ENCODE peak calls at places on chromosomes 2 and 18, in five cellular contexts. M is A673, B is fibroblast of the aortic adventitia, U is kidney, J is PC-3. W is an unnamed sample.

GRCh38 chr18:59485382-59485781 is 126.3 kb upstream of the LMAN1 start:
- DNase-seq in M (no peak), B (no peak), U (no peak), J (no peak), W (no peak)

GRCh38 chr2:30267576-30267975 is 36.2 kb downstream of the LBH start:
- DNase-seq in M (no peak), B (no peak), U (no peak), J (no peak), W (no peak)

GRCh38 chr2:187224989-187225388 is 223.1 kb downstream of the CALCRL start:
- DNase-seq in M (peak), B (no peak), U (no peak), J (no peak), W (no peak)

GRCh38 chr2:169891593-169892298 is 64.5 kb downstream of the UBR3 start:
- DNase-seq in M (no peak), B (peak), U (no peak), J (peak), W (no peak)

GRCh38 chr2:224311226-224311625 is 90.7 kb downstream of the FAM124B start:
- DNase-seq in M (peak), B (peak), U (no peak), J (peak), W (no peak)

GRCh38 chr2:127671557-127672302 is 3.6 kb downstream of the LIMS2 start:
- DNase-seq in M (no peak), B (no peak), U (peak), J (no peak), W (no peak)

GRCh38 chr18:60446821-60447220 is 74.2 kb upstream of the MC4R start:
- DNase-seq in M (no peak), B (peak), U (no peak), J (no peak), W (no peak)

GRCh38 chr2:127526940-127527804 is 883 bp upstream of the IWS1 start:
- DNase-seq in M (no peak), B (no peak), U (no peak), J (peak), W (no peak)

GRCh38 chr2:240915526-240916335 is 9.6 kb downstream of the CROCC2 start:
- DNase-seq in M (no peak), B (no peak), U (peak), J (no peak), W (peak)

GRCh38 chr2:241755777-241756176 is 20.8 kb upstream of the GAL3ST2 start:
- DNase-seq in M (no peak), B (no peak), U (peak), J (no peak), W (no peak)

GRCh38 chr2:203688798-203689197 is 17.6 kb upstream of the CD28 start:
- DNase-seq in M (no peak), B (peak), U (peak), J (no peak), W (peak)

GRCh38 chr2:26978061-26978596 is 7.7 kb downstream of the MAPRE3 start:
- DNase-seq in M (no peak), B (peak), U (no peak), J (peak), W (no peak)

GRCh38 chr2:162798407-162798806 is 40.2 kb downstream of the KCNH7 start:
- DNase-seq in M (no peak), B (no peak), U (no peak), J (no peak), W (no peak)

GRCh38 chr2:20439193-20439475 is 7.7 kb upstream of the RHOB start:
- DNase-seq in M (no peak), B (peak), U (no peak), J (peak), W (no peak)

GRCh38 chr2:33488178-33488690 is 11.8 kb downstream of the RASGRP3 start:
- DNase-seq in M (no peak), B (no peak), U (no peak), J (no peak), W (no peak)

GRCh38 chr2:165016772-165017411 is 61.6 kb upstream of the SLC38A11 start:
- DNase-seq in M (peak), B (peak), U (no peak), J (peak), W (no peak)

GRCh38 chr18:54277899-54278298 is 8.6 kb downstream of the POLI start:
- DNase-seq in M (no peak), B (no peak), U (no peak), J (no peak), W (no peak)

GRCh38 chr2:96359310-96359709 is 23.7 kb downstream of the NCAPH start:
- DNase-seq in M (no peak), B (no peak), U (no peak), J (peak), W (no peak)
- TF ChIP-seq CTCF in M (peak), B (peak), U (peak), J (peak), W (no peak)

GRCh38 chr2:152557273-152557879 is 159.9 kb downstream of the PRPF40A start:
- DNase-seq in M (no peak), B (no peak), U (no peak), J (no peak), W (no peak)

GRCh38 chr2:152553518-152553917 is 163.7 kb downstream of the PRPF40A start:
- DNase-seq in M (no peak), B (no peak), U (no peak), J (no peak), W (no peak)

GRCh38 chr2:152556506-152556905 is 160.8 kb downstream of the PRPF40A start:
- DNase-seq in M (no peak), B (no peak), U (no peak), J (no peak), W (no peak)

GRCh38 chr2:152552868-152553267 is 164.4 kb downstream of the PRPF40A start:
- DNase-seq in M (no peak), B (no peak), U (no peak), J (no peak), W (no peak)

DNA sequence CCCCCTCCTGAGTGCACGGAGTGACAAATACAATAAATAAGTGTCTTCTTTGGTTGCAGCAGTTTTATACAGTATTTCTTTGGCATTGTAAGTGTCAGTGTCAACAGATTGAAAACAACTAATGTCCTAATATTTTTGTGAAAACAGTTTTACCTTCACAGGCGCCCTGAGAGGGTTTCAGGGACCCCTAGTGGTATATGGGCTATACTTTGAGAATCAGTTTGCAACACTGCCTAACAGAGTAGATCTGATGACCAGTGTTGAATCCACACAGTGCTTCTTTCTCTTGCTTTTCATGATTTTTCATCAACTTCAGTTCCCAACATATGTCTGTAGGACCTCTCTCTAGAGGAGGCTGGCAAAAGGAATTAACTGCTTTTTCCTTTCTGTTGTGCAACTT is 162.2 kb downstream of the PRPF40A start:
- DNase-seq in M (peak), B (peak), U (no peak), J (no peak), W (no peak)
- TF ChIP-seq CTCF in M (peak), B (peak), U (no peak), J (peak), W (no peak)

GRCh38 chr18:32261003-32261402 is 71.2 kb downstream of the MEP1B start:
- DNase-seq in M (peak), B (no peak), U (no peak), J (no peak), W (no peak)
- TF ChIP-seq CTCF in M (peak), B (no peak), U (no peak), J (no peak), W (no peak)

DNA sequence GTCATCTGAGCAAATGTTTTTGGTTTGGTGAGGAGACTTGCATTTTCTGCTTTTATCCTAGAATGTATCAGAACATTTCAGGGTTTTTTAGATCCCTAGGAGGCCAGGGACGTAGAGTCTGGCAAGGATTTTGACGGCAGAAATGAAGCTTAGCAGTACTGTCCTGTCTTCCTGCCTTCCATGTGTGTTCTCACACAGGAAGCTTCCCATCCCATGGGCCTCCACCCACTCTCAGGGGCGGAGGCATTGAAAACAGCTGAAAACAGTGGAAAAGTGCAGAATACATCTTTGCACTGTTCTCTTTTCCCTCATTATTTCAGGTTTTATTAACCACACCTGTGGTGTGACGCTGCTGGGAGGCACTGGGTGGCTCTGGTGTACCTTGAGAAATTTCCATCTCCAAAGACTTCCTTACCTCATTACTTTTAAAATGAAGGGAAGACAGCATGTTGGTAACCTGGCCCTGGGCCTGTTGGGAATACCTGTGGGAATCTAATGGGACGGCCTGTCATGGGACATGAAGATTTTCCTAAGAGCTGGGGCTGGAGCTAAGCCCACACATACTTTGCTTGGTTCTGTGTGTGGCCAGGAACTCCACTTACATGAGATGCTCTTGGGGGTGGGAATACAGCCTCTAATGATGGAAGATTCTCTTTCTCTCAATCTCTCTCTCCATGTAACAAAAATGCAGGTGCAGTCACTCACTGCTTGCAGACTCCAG is 20.5 kb downstream of the PCARE start:
- DNase-seq in M (no peak), B (no peak), U (no peak), J (peak), W (no peak)
- TF ChIP-seq CTCF in M (no peak), B (peak), U (no peak), J (peak), W (no peak)

GRCh38 chr2:196758474-196759377 is 40.8 kb downstream of the GTF3C3 start:
- DNase-seq in M (peak), B (peak), U (no peak), J (peak), W (no peak)
- TF ChIP-seq CTCF in M (peak), B (peak), U (peak), J (peak), W (peak)

DNA sequence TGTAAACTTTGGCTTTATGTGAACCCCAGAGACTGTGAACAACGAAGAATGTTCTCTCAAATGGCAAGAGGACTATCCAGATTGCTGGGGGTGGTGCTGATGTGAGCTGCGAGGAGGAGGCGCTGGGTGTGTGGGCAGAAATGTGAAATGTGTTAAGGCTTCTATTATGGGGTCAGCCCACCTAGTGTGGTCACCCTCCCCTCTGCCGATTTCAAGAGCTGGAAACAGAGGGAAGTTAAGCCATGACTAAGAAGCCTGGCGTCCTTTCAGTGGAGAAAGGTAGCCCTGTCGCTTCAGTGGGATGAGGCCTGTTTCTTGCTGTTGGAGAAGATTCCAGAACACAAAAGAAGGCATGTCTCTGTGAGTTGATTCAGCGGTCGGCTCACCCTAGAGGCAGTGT is 89.0 kb upstream of the KCTD1 start:
- DNase-seq in M (no peak), B (no peak), U (no peak), J (no peak), W (no peak)
- TF ChIP-seq CTCF in M (no peak), B (no peak), U (no peak), J (no peak), W (no peak)

DNA sequence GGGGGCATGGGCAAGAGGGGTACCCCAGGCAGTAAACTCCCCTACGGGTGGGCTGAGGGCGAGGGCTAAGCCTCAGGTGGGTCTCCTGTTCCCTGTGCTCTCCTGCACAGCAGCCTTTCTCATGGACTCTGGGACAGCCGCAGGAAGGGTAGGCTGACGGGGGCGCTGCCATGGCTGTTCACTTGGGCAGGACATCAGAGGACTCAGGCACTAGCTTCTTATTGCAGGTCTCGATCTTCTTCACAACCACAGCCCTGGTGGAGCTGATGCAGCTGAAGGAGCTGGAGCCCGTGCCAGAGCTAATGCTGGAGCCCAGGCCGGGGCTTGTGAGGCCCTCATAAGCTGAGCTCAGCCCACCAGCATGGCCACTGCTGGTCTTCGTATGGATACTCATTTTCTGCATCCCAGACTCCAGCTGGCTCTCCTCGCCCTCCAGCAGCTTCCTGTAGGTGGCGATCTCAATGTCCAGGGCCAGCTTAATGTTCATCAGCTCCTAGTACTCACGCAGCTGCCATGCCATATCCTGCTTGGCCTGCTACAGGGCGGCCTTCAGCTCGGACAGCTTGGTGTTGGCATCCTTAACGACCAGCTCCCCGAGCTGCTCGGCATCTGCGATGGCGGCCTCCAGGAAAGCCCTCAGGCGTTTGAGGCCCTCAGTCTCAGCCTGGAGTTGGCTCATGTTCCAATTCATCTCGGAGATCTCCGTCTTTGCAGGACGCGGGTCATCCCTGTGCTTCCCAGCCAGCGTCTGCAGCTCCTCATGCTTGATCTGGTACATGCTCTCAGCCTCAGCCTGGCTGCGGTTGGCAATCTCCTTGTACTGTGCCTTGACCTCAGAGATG is 359.8 kb upstream of the SETBP1 start:
- DNase-seq in M (no peak), B (no peak), U (no peak), J (no peak), W (no peak)
- TF ChIP-seq CTCF in M (peak), B (no peak), U (no peak), J (no peak), W (no peak)

GRCh38 chr2:189763908-189764661 is 1.5 kb upstream of the OSGEPL1 start:
- DNase-seq in M (no peak), B (peak), U (no peak), J (no peak), W (no peak)

GRCh38 chr2:189762229-189762550 is 402 bp downstream of the OSGEPL1 start:
- DNase-seq in M (no peak), B (no peak), U (no peak), J (no peak), W (no peak)

DNA sequence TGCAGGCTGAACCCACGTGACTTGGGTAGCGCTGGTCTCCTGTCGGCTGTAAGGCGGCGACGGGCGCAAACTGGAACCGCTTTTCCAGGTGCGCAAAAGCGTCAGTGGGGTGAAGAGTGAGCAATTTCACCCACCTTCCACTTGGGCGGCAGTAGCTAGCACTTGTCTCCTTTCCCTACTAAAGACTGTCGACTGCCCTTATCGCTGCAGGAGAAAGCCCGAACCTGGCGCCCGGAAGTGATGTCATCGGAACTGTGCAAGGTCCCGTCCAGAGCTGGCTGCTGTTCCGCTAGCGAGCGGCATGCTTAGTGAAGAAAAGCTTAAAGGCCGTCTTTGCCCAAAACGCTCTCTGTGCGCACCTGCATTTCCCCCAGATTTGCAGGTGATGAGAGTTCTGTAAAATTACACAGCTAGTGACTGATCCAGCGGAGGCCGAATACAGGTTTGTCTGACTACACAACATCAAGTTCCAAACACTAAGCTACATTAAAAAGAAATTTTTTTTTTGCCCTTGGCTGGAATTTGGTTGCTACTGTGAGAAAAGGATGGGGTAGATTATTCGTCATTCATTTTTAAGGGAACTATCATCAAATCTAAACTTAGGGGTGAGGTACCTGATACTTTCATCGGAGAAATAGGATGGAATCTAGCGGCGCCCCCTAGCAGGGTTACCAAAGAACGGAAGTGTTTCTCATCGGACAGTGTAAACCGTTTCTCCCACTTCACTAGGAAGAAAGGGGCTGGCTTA is at the start of gene OSGEPL1:
- DNase-seq in M (peak), B (peak), U (peak), J (peak), W (peak)
- TF ChIP-seq CTCF in M (peak), B (peak), U (peak), J (peak), W (peak)